ENCODE peak calls at places on chromosomes 4 and X, in eight cellular contexts. R is neural progenitor cell, H is fibroblast of lung, B is aorta, N is OCI-LY7, E is uterus, J is sigmoid colon, K is left ventricle myocardium inferior. M is an unnamed sample.

GRCh38 chr4:110641218-110641617 is 18.3 kb upstream of the PITX2 start:
- DNase-seq in R (peak), H (no peak), B (peak), N (no peak), E (no peak), J (no peak), K (no peak), M (no peak)

GRCh38 chr4:103050736-103051436 is 25.7 kb downstream of the SLC9B2 start:
- DNase-seq in R (no peak), H (peak), B (no peak), N (no peak), E (no peak), J (no peak), K (no peak), M (no peak)

GRCh38 chr4:27068151-27068862 is 207.7 kb downstream of the STIM2 start:
- DNase-seq in R (no peak), H (no peak), B (no peak), N (no peak), E (no peak), J (no peak), K (no peak), M (no peak)

GRCh38 chrX:133776072-133776471 is 209.3 kb downstream of the GPC3 start:
- DNase-seq in R (peak), H (no peak), B (no peak), N (no peak), E (no peak), J (no peak), K (peak), M (no peak)

GRCh38 chr4:25958110-25958509 is 44.1 kb downstream of the SMIM20 start:
- DNase-seq in R (no peak), H (no peak), B (no peak), N (no peak), E (no peak), J (no peak), K (no peak), M (no peak)

GRCh38 chrX:153342762-153343558 is 9.0 kb downstream of the ZNF275 start:
- DNase-seq in R (no peak), H (no peak), B (no peak), N (no peak), E (no peak), J (no peak), K (no peak), M (no peak)

GRCh38 chr4:25839687-25840086 is 23.1 kb downstream of the SEL1L3 start:
- DNase-seq in R (no peak), H (peak), B (no peak), N (no peak), E (no peak), J (no peak), K (no peak), M (no peak)

GRCh38 chr4:56106180-56106579 is 157.4 kb downstream of the CEP135 start:
- DNase-seq in R (no peak), H (no peak), B (no peak), N (no peak), E (no peak), J (no peak), K (no peak), M (no peak)

GRCh38 chr4:54746228-54746627 is 88.5 kb downstream of the KIT start:
- DNase-seq in R (no peak), H (peak), B (no peak), N (no peak), E (no peak), J (no peak), K (no peak), M (no peak)

GRCh38 chrX:47846070-47846469 is 9.4 kb downstream of the ZNF81 start:
- DNase-seq in R (no peak), H (no peak), B (no peak), N (no peak), E (no peak), J (no peak), K (peak), M (no peak)

GRCh38 chr4:153112071-153112460 is 92.2 kb upstream of the TRIM2 start:
- DNase-seq in R (no peak), H (no peak), B (no peak), N (peak), E (no peak), J (no peak), K (no peak), M (no peak)

DNA sequence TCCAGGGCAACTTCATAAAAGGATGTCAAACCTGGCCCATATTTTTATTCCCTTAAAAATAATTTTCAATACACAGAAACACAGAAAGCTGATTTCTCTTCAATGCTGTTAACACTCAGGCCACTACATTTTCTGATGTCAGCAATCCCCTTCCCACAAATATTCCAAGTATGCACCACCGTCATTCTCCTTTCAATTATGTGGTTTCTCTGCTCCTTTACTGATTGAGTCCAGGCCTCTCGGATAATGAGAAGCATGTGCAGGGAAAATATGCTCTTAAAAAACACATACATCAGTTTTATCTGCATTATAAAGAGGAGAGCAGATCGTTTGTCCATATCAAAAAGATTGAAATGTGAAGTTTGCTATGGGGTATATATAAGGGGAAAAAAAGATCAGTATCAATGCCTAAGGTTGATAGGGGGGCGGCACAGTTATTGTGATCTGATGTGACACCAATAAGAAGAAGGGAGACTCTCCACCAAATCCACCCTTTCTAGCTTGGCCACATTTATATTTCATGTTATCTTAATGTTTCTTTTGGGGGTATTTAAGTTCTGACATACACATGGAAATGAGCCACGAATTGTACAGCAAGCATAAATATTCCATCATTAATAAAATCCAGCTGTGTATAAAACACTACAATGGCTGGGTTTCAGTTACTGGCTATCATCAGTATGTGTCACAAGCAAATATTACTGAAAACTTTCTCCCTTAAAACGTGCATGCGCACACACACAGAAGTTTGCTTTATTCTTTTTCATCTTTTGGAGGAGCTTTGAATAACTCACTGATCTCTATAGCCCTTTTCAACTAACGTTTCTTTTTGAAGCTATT is 6.4 kb downstream of the AMOT start:
- DNase-seq in R (peak), H (peak), B (no peak), N (no peak), E (no peak), J (no peak), K (no peak), M (no peak)
- H3K27ac ChIP-seq in R (no peak), H (peak), B (no peak), N (no peak), E (no peak), J (no peak), K (no peak), M (no peak)

GRCh38 chr4:101019941-101020401 is 327.4 kb downstream of the PPP3CA start:
- DNase-seq in R (no peak), H (peak), B (no peak), N (no peak), E (no peak), J (no peak), K (no peak), M (no peak)

GRCh38 chr4:101022151-101023024 is 324.9 kb downstream of the PPP3CA start:
- DNase-seq in R (no peak), H (peak), B (no peak), N (no peak), E (no peak), J (no peak), K (no peak), M (no peak)

GRCh38 chr4:101018836-101019235 is 328.5 kb downstream of the PPP3CA start:
- DNase-seq in R (no peak), H (no peak), B (no peak), N (peak), E (no peak), J (no peak), K (no peak), M (no peak)

GRCh38 chr4:101020956-101021355 is 326.4 kb downstream of the PPP3CA start:
- DNase-seq in R (no peak), H (peak), B (no peak), N (no peak), E (no peak), J (no peak), K (no peak), M (no peak)

GRCh38 chr4:101019313-101019712 is 328.0 kb downstream of the PPP3CA start:
- DNase-seq in R (no peak), H (no peak), B (no peak), N (no peak), E (no peak), J (no peak), K (no peak), M (peak)
- H3K27ac ChIP-seq in R (no peak), H (no peak), B (no peak), N (no peak), E (no peak), J (no peak), K (no peak), M (peak)

DNA sequence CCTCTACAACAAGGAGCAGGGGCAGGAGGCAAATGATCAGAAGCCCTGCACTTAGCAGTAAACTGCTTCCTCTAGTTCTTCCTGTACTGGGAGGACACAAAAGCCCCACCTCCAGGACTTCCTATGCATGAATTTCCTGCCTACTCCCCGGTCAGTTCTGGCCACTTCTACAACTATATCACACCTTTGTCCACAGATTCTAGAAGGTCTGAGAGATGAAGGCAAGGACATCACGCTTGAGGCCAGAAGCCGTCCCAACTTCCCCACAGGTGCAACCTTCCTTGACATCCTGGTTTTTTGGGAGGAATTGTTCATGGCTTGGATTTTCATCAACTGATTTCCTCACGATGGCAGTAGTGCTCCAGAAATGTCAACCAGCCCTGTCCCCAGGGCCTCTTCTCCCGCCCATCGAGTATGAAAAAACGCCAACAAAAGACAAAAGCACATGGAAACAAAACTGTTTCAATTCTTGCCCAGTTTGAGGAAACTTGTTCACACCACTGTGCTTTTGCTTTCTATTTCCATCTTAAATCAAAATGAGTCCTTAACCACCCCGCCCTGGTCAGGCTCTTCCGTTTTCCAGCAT is 206.5 kb upstream of the STK26 start:
- DNase-seq in R (no peak), H (peak), B (no peak), N (peak), E (peak), J (peak), K (no peak), M (no peak)
- H3K27ac ChIP-seq in R (no peak), H (no peak), B (no peak), N (no peak), E (peak), J (peak), K (peak), M (peak)

GRCh38 chr4:121593760-121594159 is 103.0 kb downstream of the ANXA5 start:
- DNase-seq in R (no peak), H (no peak), B (no peak), N (no peak), E (no peak), J (no peak), K (no peak), M (no peak)

GRCh38 chr4:121597346-121597934 is 99.3 kb downstream of the ANXA5 start:
- DNase-seq in R (no peak), H (peak), B (no peak), N (no peak), E (no peak), J (no peak), K (no peak), M (no peak)

GRCh38 chr4:121599049-121599448 is 97.7 kb downstream of the ANXA5 start:
- DNase-seq in R (no peak), H (no peak), B (no peak), N (no peak), E (no peak), J (no peak), K (no peak), M (no peak)

GRCh38 chr4:121594796-121595526 is 101.8 kb downstream of the ANXA5 start:
- DNase-seq in R (no peak), H (peak), B (no peak), N (no peak), E (no peak), J (peak), K (no peak), M (no peak)
- H3K27ac ChIP-seq in R (no peak), H (no peak), B (no peak), N (no peak), E (peak), J (no peak), K (peak), M (no peak)

GRCh38 chrX:320126-320783 is 1.7 kb upstream of the GTPBP6 start:
- DNase-seq in R (peak), H (peak), B (no peak), N (no peak), E (peak), J (peak), K (peak), M (no peak)
- H3K27ac ChIP-seq in R (no peak), H (peak), B (no peak), N (no peak), E (peak), J (peak), K (no peak), M (no peak)

GRCh38 chr4:184337907-184338306 is 120.2 kb upstream of the ENPP6 start:
- DNase-seq in R (no peak), H (no peak), B (no peak), N (no peak), E (no peak), J (no peak), K (no peak), M (no peak)

GRCh38 chr4:184331155-184331995 is 113.7 kb upstream of the ENPP6 start:
- DNase-seq in R (no peak), H (no peak), B (no peak), N (peak), E (no peak), J (no peak), K (no peak), M (peak)

GRCh38 chr4:184330008-184330400 is 112.3 kb upstream of the ENPP6 start:
- DNase-seq in R (no peak), H (peak), B (no peak), N (no peak), E (no peak), J (peak), K (peak), M (no peak)

DNA sequence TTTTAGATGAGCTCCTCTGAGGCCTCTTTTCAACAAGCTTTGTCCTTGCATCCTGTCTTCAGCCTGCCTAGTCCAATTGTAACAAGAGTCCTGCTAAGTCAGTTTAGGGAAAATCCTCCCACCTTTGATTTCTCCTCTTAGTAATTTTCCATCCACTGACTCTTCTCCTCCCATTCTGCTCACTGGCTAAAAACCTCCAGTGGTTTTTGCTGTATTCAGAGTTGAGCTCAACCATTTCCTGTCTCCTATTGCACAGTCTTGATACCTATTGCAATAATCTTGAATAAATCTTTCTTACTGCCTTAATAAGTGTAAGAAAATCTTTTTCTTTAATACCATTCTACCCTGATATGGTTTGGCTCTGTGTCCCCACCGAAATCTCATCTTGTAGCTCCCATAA is 117.8 kb upstream of the ENPP6 start:
- DNase-seq in R (no peak), H (no peak), B (no peak), N (no peak), E (no peak), J (no peak), K (no peak), M (no peak)
- H3K27ac ChIP-seq in R (no peak), H (no peak), B (no peak), N (no peak), E (no peak), J (no peak), K (no peak), M (no peak)

DNA sequence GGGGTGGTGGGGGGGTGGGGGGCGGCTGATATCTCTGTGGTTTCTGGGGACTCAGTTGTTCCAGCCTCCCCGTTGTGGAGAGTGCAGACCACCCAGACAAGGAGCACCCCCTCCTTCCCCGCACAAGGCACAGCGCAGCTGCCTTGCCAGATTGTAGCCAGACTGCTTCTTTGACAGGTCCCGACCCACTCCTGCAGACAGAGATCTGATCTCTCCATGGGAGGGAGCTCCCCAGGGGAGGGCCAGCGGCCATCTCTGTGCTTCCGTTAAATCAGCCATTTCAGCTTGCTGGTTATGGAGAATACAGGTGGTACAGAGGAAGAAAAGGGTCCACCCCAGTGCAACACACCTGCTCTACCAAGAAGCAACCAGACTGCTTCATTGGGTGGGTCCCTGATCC is 80.8 kb downstream of the FGF16 start:
- DNase-seq in R (no peak), H (no peak), B (peak), N (no peak), E (no peak), J (no peak), K (no peak), M (no peak)
- H3K27ac ChIP-seq in R (no peak), H (no peak), B (no peak), N (no peak), E (no peak), J (no peak), K (no peak), M (no peak)

M was measured in caudate nucleus.